ENCODE peak calls at places on chromosomes 5 and 9, in seven cellular contexts. R, J, A, D, S, N and O are unnamed samples.

GRCh38 chr5:132883261-132883834 is 9.9 kb downstream of the LEAP2 start:
- DNase-seq in J (no peak), S (no peak), A (peak), N (no peak), R (no peak), D (no peak), O (no peak)

GRCh38 chr5:90802695-90803317 is 244.2 kb downstream of the ADGRV1 start:
- DNase-seq in N (peak), A (peak), R (no peak), D (no peak), J (no peak), S (no peak), O (no peak)

GRCh38 chr5:1552469-1553255 is 28.9 kb upstream of the LPCAT1 start:
- DNase-seq in N (no peak), S (no peak), A (no peak), R (no peak), J (no peak), D (no peak), O (no peak)

GRCh38 chr5:73757421-73757820 is 131.4 kb downstream of the ARHGEF28 start:
- DNase-seq in N (no peak), A (no peak), R (no peak), S (no peak), D (no peak), J (no peak), O (no peak)

GRCh38 chr5:172082180-172082579 is 75.7 kb upstream of the FBXW11 start:
- DNase-seq in A (no peak), R (no peak), N (no peak), S (no peak), D (no peak), J (no peak), O (no peak)

GRCh38 chr5:124895236-124895635 is 148.8 kb upstream of the ZNF608 start:
- DNase-seq in J (no peak), R (no peak), A (no peak), D (no peak), S (no peak), N (no peak), O (no peak)

GRCh38 chr9:70170151-70170795 is 88.5 kb upstream of the SMC5 start:
- DNase-seq in A (no peak), N (no peak), D (no peak), S (no peak), J (no peak), R (no peak), O (no peak)

GRCh38 chr9:136010176-136010575 is 49.0 kb upstream of the UBAC1 start:
- DNase-seq in D (no peak), J (no peak), N (no peak), A (no peak), R (no peak), S (no peak), O (no peak)

GRCh38 chr5:5018560-5018935 is 121.6 kb upstream of the ADAMTS16 start:
- DNase-seq in D (no peak), J (no peak), N (no peak), R (no peak), S (no peak), A (no peak), O (no peak)

GRCh38 chr5:9784231-9784630 is 154.1 kb upstream of the TAS2R1 start:
- DNase-seq in S (no peak), A (no peak), R (no peak), N (no peak), J (no peak), D (no peak), O (no peak)

GRCh38 chr5:148826082-148826971 is at the start of gene ADRB2:
- DNase-seq in A (peak), N (peak), R (peak), J (peak), S (peak), D (peak), O (peak)

GRCh38 chr5:149749481-149750365 is 19.6 kb downstream of the PPARGC1B start:
- DNase-seq in N (no peak), R (no peak), J (no peak), S (no peak), A (no peak), D (no peak), O (no peak)

GRCh38 chr5:157267025-157267424 is 1.1 kb downstream of the CYFIP2 start:
- DNase-seq in A (no peak), S (no peak), N (no peak), J (no peak), D (no peak), R (no peak), O (no peak)

GRCh38 chr5:5014836-5015235 is 125.3 kb upstream of the ADAMTS16 start:
- DNase-seq in S (no peak), J (no peak), R (no peak), N (no peak), D (no peak), A (peak), O (no peak)

GRCh38 chr9:95131023-95131943 is 186.2 kb downstream of the FANCC start:
- DNase-seq in N (peak), R (peak), J (peak), S (no peak), D (no peak), A (peak), O (no peak)